ENCODE peak calls at places on chromosomes 11 and 22, in five cellular contexts. G is activated T-helper 1 cell treated with anti-CD3 and anti-CD28 coated beads, Interleukin-12 subunit alpha, Interleukin-12 subunit beta, Interleukin-2, Interleukin-4 antibody, amounts not matched to agents 30 ng/mL and 10 ng/mL and 1 ng/mL, durations not matched to agents 14 hours and 24 hours and 36 hours; W is stimulated activated CD4-positive, alpha-beta T cell treated with anti-CD3 and anti-CD28 coated beads, Interleukin-15, amount 100 ng/mL, for 24 hours; O is COR-L47; J is amniotic stem cell. I is an unnamed sample.

GRCh38 chr11:129530154-129530895 is 154.7 kb downstream of the BARX2 start:
- DNase-seq in G (no peak), J (no peak), W (no peak), O (no peak), I (no peak)

GRCh38 chr11:14764899-14765527 is 121.4 kb downstream of the PDE3B start:
- DNase-seq in O (no peak), G (peak), W (peak), J (no peak), I (peak)

GRCh38 chr11:1072116-1072820 is 2.4 kb upstream of the MUC2 start:
- DNase-seq in W (no peak), O (peak), G (no peak), J (no peak), I (no peak)

GRCh38 chr11:22666700-22667439 is 459 bp downstream of the GAS2 start:
- DNase-seq in J (no peak), G (no peak), W (peak), O (no peak), I (no peak)

GRCh38 chr22:49703990-49704344 is 123.7 kb downstream of the BRD1 start:
- DNase-seq in O (no peak), W (no peak), G (no peak), J (no peak), I (no peak)

GRCh38 chr11:132048040-132048439 is 677.6 kb downstream of the NTM start:
- DNase-seq in J (no peak), W (no peak), G (no peak), O (no peak), I (no peak)

GRCh38 chr11:65314501-65315203 is at the start of gene CDC42EP2:
- DNase-seq in J (peak), O (peak), W (peak), G (peak), I (peak)

GRCh38 chr11:15650105-15650938 is 535.6 kb downstream of the INSC start:
- DNase-seq in J (peak), O (peak), W (peak), G (peak), I (peak)

GRCh38 chr11:46894961-46895360 is 23.4 kb downstream of the LRP4 start:
- DNase-seq in G (no peak), O (no peak), W (no peak), J (no peak), I (no peak)

GRCh38 chr11:119316729-119317591 is at the start of gene MCAM:
- DNase-seq in W (no peak), O (no peak), G (no peak), J (no peak), I (no peak)

GRCh38 chr22:44620129-44620840 is 81.7 kb upstream of the PRR5 start:
- DNase-seq in J (no peak), W (peak), O (peak), G (peak), I (peak)

I was measured in erythroblast.